ENCODE peak calls at places on chromosome 4, in ten cellular contexts. E is suprapubic skin, B is NCI-H2081, A is amniotic stem cell, T is pancreas, O is foreskin fibroblast, W is GM23248, D is AG08396, F is memory B cell, Z is fibroblast of lung. Q is an unnamed sample.

GRCh38 chr4:123468479-123469031 is 72.0 kb downstream of the SPRY1 start:
- DNase-seq in O (no peak), Z (no peak), W (no peak), B (no peak), F (no peak), A (no peak), E (no peak), D (no peak), T (no peak), Q (no peak)

GRCh38 chr4:158906073-158906472 is 137.2 kb downstream of the FNIP2 start:
- DNase-seq in O (no peak), A (no peak), T (no peak), F (no peak), E (no peak), W (no peak), Z (no peak), D (no peak), B (no peak), Q (no peak)

GRCh38 chr4:38371391-38371851 is 292.6 kb upstream of the KLF3 start:
- DNase-seq in O (peak; percentile 10), F (no peak), W (peak; percentile 79), A (peak; percentile 74), B (peak; percentile 2), D (peak; percentile 15), Z (peak; percentile 32), T (no peak), E (no peak), Q (no peak)

GRCh38 chr4:5888222-5888701 is 4.6 kb downstream of the CRMP1 start:
- DNase-seq in D (no peak), W (no peak), Z (no peak), A (no peak), F (no peak), B (peak; percentile 90), O (no peak), T (no peak), E (no peak), Q (no peak)

GRCh38 chr4:109979932-109980717 is 67.4 kb downstream of the EGF start:
- DNase-seq in B (no peak), W (peak; percentile 85), O (peak; percentile 45), F (no peak), Z (peak; percentile 18), T (no peak), D (peak; percentile 10), A (no peak), E (no peak), Q (no peak)

GRCh38 chr4:14607001-14607400 is 395.3 kb upstream of the CPEB2 start:
- DNase-seq in T (no peak), A (no peak), W (no peak), Z (no peak), E (no peak), B (no peak), O (no peak), D (no peak), F (no peak), Q (no peak)

GRCh38 chr4:139763205-139763604 is 97.6 kb downstream of the MGST2 start:
- DNase-seq in O (no peak), F (no peak), W (no peak), E (peak; percentile 18), D (no peak), T (no peak), A (no peak), Z (no peak), B (no peak), Q (no peak)

GRCh38 chr4:121938282-121939092 is 13.4 kb downstream of the TRPC3 start:
- DNase-seq in D (peak; percentile 17), B (no peak), Z (no peak), T (no peak), F (no peak), E (no peak), O (peak; percentile 22), A (no peak), W (no peak), Q (no peak)

GRCh38 chr4:85842540-85842939 is 367.6 kb downstream of the ARHGAP24 start:
- DNase-seq in D (no peak), W (peak; percentile 76), O (no peak), E (no peak), F (no peak), T (no peak), A (no peak), Z (peak; percentile 41), B (peak; percentile 54), Q (no peak)

GRCh38 chr4:23237771-23238170 is 545.0 kb downstream of the GBA3 start:
- DNase-seq in W (no peak), O (no peak), B (peak; percentile 46), Z (peak; percentile 82), A (no peak), T (peak; percentile 78), D (no peak), E (no peak), F (no peak), Q (no peak)

GRCh38 chr4:79294064-79294463 is 31.8 kb downstream of the NAA11 start:
- DNase-seq in E (no peak), T (no peak), O (no peak), F (no peak), Z (peak; percentile 23), B (no peak), A (no peak), D (no peak), W (peak; percentile 20), Q (no peak)

GRCh38 chr4:86940176-86940575 is 5.4 kb downstream of the AFF1 start:
- DNase-seq in E (no peak), D (no peak), B (no peak), F (no peak), A (no peak), Z (no peak), W (peak; percentile 67), T (no peak), O (no peak), Q (no peak)

GRCh38 chr4:15395342-15395741 is 32.5 kb upstream of the C1QTNF7 start:
- DNase-seq in W (peak; percentile 26), F (no peak), Z (no peak), D (no peak), T (no peak), O (no peak), E (no peak), A (no peak), B (no peak), Q (no peak)

GRCh38 chr4:184529283-184529682 is 54.9 kb upstream of the IRF2 start:
- DNase-seq in D (no peak), O (no peak), A (no peak), W (no peak), E (no peak), F (no peak), T (no peak), B (no peak), Z (no peak), Q (no peak)

GRCh38 chr4:189592905-189593304 is 347.8 kb upstream of the FRG1 start:
- DNase-seq in O (no peak), E (no peak), B (no peak), F (no peak), W (no peak), D (no peak), A (no peak), Z (no peak), T (no peak), Q (no peak)

GRCh38 chr4:26947318-26947717 is 86.7 kb downstream of the STIM2 start:
- DNase-seq in O (no peak), A (no peak), E (no peak), F (no peak), D (no peak), B (no peak), T (no peak), Z (no peak), W (no peak), Q (no peak)

GRCh38 chr4:186029731-186030421 is 39.1 kb upstream of the TLR3 start:
- DNase-seq in F (no peak), W (peak; percentile 30), Z (peak; percentile 42), D (no peak), E (no peak), T (peak; percentile 78), B (peak; percentile 65), O (no peak), A (peak; percentile 36), Q (peak; percentile 96)

GRCh38 chr4:125322363-125322730 is 7.6 kb downstream of the FAT4 start:
- DNase-seq in W (peak; percentile 61), B (no peak), A (no peak), F (no peak), D (peak; percentile 31), O (peak; percentile 15), T (no peak), E (no peak), Z (peak; percentile 58), Q (no peak)

GRCh38 chr4:159048166-159048886 is 54.6 kb upstream of the RAPGEF2 start:
- DNase-seq in W (peak; percentile 85), A (no peak), E (peak; percentile 79), Z (peak; percentile 73), D (peak; percentile 66), F (no peak), O (peak; percentile 29), T (peak; percentile 75), B (peak; percentile 21), Q (peak; percentile 80)

GRCh38 chr4:92066485-92066884 is 237.3 kb upstream of the GRID2 start:
- DNase-seq in O (no peak), W (no peak), F (no peak), Z (no peak), B (no peak), A (no peak), E (no peak), D (no peak), T (no peak), Q (no peak)

GRCh38 chr4:35106091-35106734 is 1138.1 kb downstream of the ARAP2 start:
- DNase-seq in O (no peak), T (no peak), F (no peak), Z (no peak), W (no peak), E (no peak), B (no peak), D (no peak), A (no peak), Q (no peak)

GRCh38 chr4:186144180-186144579 is 39.7 kb downstream of the FAM149A start:
- DNase-seq in T (no peak), E (no peak), A (peak; percentile 27), O (peak; percentile 10), B (no peak), Z (peak; percentile 48), D (peak; percentile 59), W (peak; percentile 69), F (no peak), Q (no peak)

GRCh38 chr4:142901166-142901662 is 55.1 kb upstream of the INPP4B start:
- DNase-seq in B (no peak), D (peak; percentile 48), Z (peak; percentile 29), A (no peak), O (no peak), T (no peak), E (no peak), F (no peak), W (peak; percentile 45), Q (no peak)

GRCh38 chr4:112857461-112857860 is 192.0 kb upstream of the ANK2 start:
- DNase-seq in T (no peak), Z (peak; percentile 76), D (peak; percentile 81), W (peak; percentile 94), O (peak; percentile 88), F (no peak), A (peak; percentile 85), E (no peak), B (no peak), Q (no peak)

GRCh38 chr4:3365326-3365725 is 72.5 kb downstream of the RGS12 start:
- DNase-seq in B (no peak), O (no peak), E (no peak), F (no peak), W (no peak), D (no peak), Z (no peak), A (no peak), T (no peak), Q (peak; percentile 17)

GRCh38 chr4:38099908-38100407 is 139.8 kb downstream of the PTTG2 start:
- DNase-seq in T (no peak), F (no peak), D (peak; percentile 46), O (peak; percentile 35), A (peak; percentile 53), Z (peak; percentile 61), W (peak; percentile 91), E (no peak), B (no peak), Q (no peak)

GRCh38 chr4:40255722-40256281 is 59.0 kb downstream of the RHOH start:
- DNase-seq in B (no peak), O (peak; percentile 94), A (peak; percentile 92), E (no peak), T (no peak), F (no peak), W (peak; percentile 98), D (peak; percentile 78), Z (peak; percentile 99), Q (no peak)

GRCh38 chr4:150001815-150002214 is 76.4 kb upstream of the DCLK2 start:
- DNase-seq in A (no peak), Z (no peak), F (no peak), E (no peak), O (no peak), B (no peak), D (no peak), W (peak; percentile 47), T (no peak), Q (no peak)

Q was measured in coronary artery.